ENCODE peak calls at places on chromosomes 6 and 20, in four cellular contexts. One of them, this sample, is unnamed.

GRCh38 chr20:23609486-23610109 is 3.9 kb upstream of the CST9 start:
- DNase-seq in left ventricle myocardium inferior: no peak
- DNase-seq in transverse colon: no peak
- DNase-seq in brain microvascular endothelial cell: no peak
- DNase-seq in this sample: no peak

GRCh38 chr6:168232528-168232927 is 87.0 kb downstream of the DACT2 start:
- DNase-seq in left ventricle myocardium inferior: no peak
- DNase-seq in transverse colon: no peak
- DNase-seq in brain microvascular endothelial cell: no peak
- DNase-seq in this sample: no peak

GRCh38 chr6:119602215-119603178 is 252.9 kb upstream of the MAN1A1 start:
- DNase-seq in left ventricle myocardium inferior: no peak
- DNase-seq in transverse colon: no peak
- DNase-seq in brain microvascular endothelial cell: no peak
- DNase-seq in this sample: no peak

GRCh38 chr20:51272392-51272791 is 249.5 kb upstream of the KCNG1 start:
- DNase-seq in left ventricle myocardium inferior: no peak
- DNase-seq in transverse colon: no peak
- DNase-seq in brain microvascular endothelial cell: peak; percentile 59
- DNase-seq in this sample: peak; percentile 16

GRCh38 chr20:20304942-20305341 is 63.0 kb upstream of the INSM1 start:
- DNase-seq in left ventricle myocardium inferior: no peak
- DNase-seq in transverse colon: no peak
- DNase-seq in brain microvascular endothelial cell: no peak
- DNase-seq in this sample: no peak

GRCh38 chr20:34876161-34877001 is at the start of gene ACSS2:
- DNase-seq in left ventricle myocardium inferior: peak; percentile 100
- DNase-seq in transverse colon: peak; percentile 100
- DNase-seq in brain microvascular endothelial cell: peak; percentile 98
- DNase-seq in this sample: peak; percentile 98

GRCh38 chr20:17701826-17702225 is 2.1 kb downstream of the BANF2 start:
- DNase-seq in left ventricle myocardium inferior: no peak
- DNase-seq in transverse colon: no peak
- DNase-seq in brain microvascular endothelial cell: no peak
- DNase-seq in this sample: no peak

GRCh38 chr6:56359201-56359899 is 112.0 kb upstream of the COL21A1 start:
- DNase-seq in left ventricle myocardium inferior: no peak
- DNase-seq in transverse colon: peak; percentile 66
- DNase-seq in brain microvascular endothelial cell: peak; percentile 72
- DNase-seq in this sample: peak; percentile 29

GRCh38 chr6:129575378-129576118 is 134.4 kb downstream of the ARHGAP18 start:
- DNase-seq in left ventricle myocardium inferior: no peak
- DNase-seq in transverse colon: no peak
- DNase-seq in brain microvascular endothelial cell: peak; percentile 65
- DNase-seq in this sample: no peak

GRCh38 chr6:68967549-68968300 is 332.6 kb downstream of the ADGRB3 start:
- DNase-seq in left ventricle myocardium inferior: peak; percentile 19
- DNase-seq in transverse colon: peak; percentile 54
- DNase-seq in brain microvascular endothelial cell: peak; percentile 31
- DNase-seq in this sample: peak; percentile 24

DNA sequence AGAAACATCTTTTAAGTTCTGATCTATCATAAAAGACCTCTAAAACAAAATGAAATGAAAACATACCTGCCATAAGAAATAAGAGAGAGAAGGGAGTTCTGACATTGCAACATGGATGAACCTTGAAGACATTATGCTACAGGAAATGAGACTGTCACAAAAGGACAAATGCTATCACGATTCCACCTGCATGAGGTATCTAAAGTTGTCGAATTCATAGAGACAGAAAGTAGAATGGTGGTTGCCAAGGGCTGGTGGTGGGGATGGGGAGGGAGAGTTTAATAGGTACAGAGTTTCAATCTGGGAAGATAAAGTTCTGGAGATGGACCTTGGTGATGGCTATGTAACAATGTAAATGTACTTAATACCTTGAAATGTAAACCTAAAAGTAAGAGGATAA is 3.3 kb downstream of the EZR start:
- DNase-seq in left ventricle myocardium inferior: no peak
- DNase-seq in transverse colon: no peak
- DNase-seq in brain microvascular endothelial cell: no peak
- DNase-seq in this sample: no peak
- H3K36me3 ChIP-seq in left ventricle myocardium inferior: no peaks in the 10 kb centered on the region
- H3K36me3 ChIP-seq in transverse colon: no peaks in the 10 kb centered on the region
- H3K36me3 ChIP-seq in brain microvascular endothelial cell: no peaks in the 10 kb centered on the region
- H3K36me3 ChIP-seq in this sample: peaks cover 66% of the 10 kb centered on the region

GRCh38 chr6:35786810-35787209 is 6.0 kb downstream of the CLPSL1 start:
- DNase-seq in left ventricle myocardium inferior: no peak
- DNase-seq in transverse colon: no peak
- DNase-seq in brain microvascular endothelial cell: no peak
- DNase-seq in this sample: no peak

GRCh38 chr6:35786272-35786671 is 5.5 kb downstream of the CLPSL1 start:
- DNase-seq in left ventricle myocardium inferior: no peak
- DNase-seq in transverse colon: no peak
- DNase-seq in brain microvascular endothelial cell: no peak
- DNase-seq in this sample: no peak

GRCh38 chr6:35788423-35788982 is 7.7 kb downstream of the CLPSL1 start:
- DNase-seq in left ventricle myocardium inferior: no peak
- DNase-seq in transverse colon: no peak
- DNase-seq in brain microvascular endothelial cell: no peak
- DNase-seq in this sample: no peak

GRCh38 chr6:35790683-35791082 is 6.4 kb downstream of the CLPS start:
- DNase-seq in left ventricle myocardium inferior: no peak
- DNase-seq in transverse colon: no peak
- DNase-seq in brain microvascular endothelial cell: no peak
- DNase-seq in this sample: no peak

DNA sequence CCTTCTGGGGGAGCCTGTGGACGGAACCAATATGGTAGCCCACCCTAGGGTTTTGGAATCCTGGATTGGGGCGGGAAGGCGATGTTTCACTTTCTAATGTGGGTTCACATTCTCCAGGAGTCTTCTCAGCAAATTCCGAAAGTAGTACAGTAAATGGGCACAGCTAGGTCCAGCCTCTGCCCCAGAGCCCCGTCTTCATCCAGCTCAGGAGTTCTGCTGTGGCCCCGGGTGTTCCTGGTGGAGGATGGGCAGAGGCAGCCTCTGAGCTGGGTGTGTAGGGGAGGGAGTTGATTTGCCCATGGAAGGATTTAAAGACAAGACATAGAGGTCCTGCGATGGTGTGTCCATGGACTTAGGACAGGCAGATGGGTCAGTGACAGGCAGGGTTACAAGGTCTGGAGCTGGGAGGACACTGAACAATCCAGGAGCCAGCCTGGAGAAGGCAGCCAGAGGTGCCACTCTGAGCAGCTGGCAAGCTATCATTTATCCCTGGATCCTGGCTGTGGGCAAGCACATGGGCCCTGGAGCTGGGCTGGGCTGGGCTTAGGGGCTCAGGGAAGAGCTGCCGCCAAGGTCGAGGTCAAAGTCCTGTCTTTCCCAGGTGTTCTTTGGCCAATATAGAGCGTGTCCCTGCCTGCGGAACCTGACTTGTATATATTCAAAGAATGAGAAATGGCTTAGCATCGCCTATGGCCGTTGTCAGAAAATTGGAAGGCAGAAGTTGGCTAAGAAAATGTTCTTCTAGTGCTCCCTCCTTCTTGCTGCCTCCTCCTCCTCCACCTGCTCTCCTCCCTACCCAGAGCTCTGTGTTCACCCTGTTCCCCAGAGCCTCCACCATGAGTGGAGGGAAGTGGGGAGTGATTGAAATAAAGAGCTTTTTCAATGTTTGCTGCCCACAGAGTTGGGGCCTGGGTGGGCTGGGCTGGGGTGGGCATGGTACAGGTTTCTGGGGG is 6.7 kb downstream of the CLPSL1 start:
- DNase-seq in left ventricle myocardium inferior: no peak
- DNase-seq in transverse colon: no peak
- DNase-seq in brain microvascular endothelial cell: no peak
- DNase-seq in this sample: no peak
- H3K4me3 ChIP-seq in left ventricle myocardium inferior: no peak overlapping the region
- H3K4me3 ChIP-seq in transverse colon: no peak overlapping the region
- H3K4me3 ChIP-seq in brain microvascular endothelial cell: no peak overlapping the region
- H3K4me3 ChIP-seq in this sample: no peak overlapping the region

DNA sequence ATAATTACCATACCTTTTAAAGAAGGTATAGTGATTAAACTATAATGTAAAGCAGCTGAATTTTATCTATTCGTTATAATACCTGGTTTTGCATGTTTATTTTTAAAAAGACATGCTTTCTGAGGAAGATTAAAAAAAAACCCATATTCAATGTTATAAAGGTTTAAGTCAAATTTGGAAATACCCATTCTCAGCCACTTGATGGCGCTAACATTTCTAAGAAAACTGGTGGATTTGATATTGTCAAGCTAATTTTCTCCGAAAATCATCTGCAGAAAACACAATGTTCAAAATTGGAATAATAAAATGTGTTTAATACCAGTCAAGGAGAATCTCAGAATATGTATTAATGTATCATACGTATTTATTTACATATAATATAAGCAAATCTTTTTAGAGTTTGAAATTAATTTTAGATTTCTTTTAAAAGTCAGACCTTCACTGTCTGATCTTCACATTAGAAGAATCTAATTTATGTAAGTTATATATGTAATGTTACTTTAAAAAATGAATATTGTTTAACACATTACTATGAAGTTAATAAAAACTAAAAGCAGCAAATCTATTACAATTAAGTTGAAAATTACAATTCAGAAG is 35.0 kb downstream of the SHPRH start:
- DNase-seq in left ventricle myocardium inferior: no peak
- DNase-seq in transverse colon: no peak
- DNase-seq in brain microvascular endothelial cell: peak; percentile 34
- DNase-seq in this sample: no peak
- H3K36me3 ChIP-seq in left ventricle myocardium inferior: peaks cover 65% of the 10 kb centered on the region
- H3K36me3 ChIP-seq in transverse colon: no peaks in the 10 kb centered on the region
- H3K36me3 ChIP-seq in brain microvascular endothelial cell: peaks cover 8% of the 10 kb centered on the region
- H3K36me3 ChIP-seq in this sample: peaks cover 39% of the 10 kb centered on the region

DNA sequence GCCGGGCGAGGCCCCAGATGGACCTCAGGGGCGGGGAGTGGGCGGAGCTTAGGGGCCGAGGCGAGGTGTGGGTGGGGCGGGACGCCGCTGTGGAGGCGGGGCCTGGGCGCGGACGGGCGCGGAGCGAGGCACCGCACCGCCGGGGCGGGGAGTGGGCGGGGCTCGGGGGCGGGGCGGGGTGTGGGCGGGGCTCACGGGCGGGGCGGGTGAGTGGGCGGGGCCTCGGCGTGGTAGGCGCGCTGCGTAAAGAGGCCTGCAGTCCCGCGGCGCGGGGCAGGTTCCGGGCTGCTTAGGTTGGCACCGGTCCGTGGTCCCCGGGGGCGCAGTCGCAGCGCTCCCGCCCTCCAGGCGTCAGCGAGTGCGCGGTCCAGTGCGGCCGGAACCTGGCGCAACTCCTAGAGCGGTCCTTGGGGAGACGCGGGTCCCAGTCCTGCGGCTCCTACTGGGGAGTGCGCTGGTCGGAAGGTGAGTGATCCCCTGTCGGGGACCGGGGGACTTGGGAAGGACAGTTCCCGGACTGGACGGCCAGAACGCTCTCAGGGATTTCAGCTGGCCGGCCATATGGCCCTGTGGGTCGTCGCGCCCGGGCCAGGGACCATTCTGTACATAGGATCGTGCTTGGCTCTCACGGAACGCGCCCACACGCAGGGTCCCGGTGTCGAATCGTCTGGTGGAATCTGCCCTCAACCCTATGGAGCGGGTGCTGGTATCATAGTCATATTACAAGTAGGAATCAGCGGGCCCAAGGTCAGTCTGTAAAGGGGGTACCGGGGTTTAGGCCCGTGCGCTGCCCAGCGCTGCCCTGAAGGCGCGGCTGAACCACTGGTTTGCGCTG is at the start of gene NQO2:
- DNase-seq in left ventricle myocardium inferior: peak; percentile 95
- DNase-seq in transverse colon: peak; percentile 96
- DNase-seq in brain microvascular endothelial cell: peak; percentile 75
- DNase-seq in this sample: peak; percentile 78
- H3K4me3 ChIP-seq in left ventricle myocardium inferior: peak within 1 kb of the TSS; percentile 82
- H3K4me3 ChIP-seq in transverse colon: peak within 1 kb of the TSS; percentile 77
- H3K4me3 ChIP-seq in brain microvascular endothelial cell: peak within 1 kb of the TSS; percentile 77
- H3K4me3 ChIP-seq in this sample: peak within 1 kb of the TSS; percentile 79

DNA sequence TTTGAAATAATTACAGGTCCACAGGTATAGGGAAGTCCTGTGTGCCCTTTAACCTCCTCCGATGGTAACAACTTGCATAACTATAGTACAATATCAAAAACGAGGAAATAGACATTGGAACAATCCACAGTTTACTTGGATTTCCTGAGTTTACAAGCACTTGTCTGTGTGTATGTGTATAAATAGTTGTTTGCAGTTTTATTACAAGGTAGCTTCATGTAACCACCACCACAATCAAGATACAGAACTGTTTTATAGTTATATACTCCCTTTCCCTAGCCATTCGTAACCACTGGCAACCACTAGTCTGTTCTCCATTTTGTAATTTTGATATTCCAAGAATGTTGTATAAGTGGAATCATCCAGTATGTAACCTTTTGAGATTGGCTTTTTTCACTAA is 9.1 kb downstream of the FBXO9 start:
- DNase-seq in left ventricle myocardium inferior: no peak
- DNase-seq in transverse colon: no peak
- DNase-seq in brain microvascular endothelial cell: no peak
- DNase-seq in this sample: no peak
- H3K36me3 ChIP-seq in left ventricle myocardium inferior: peaks cover 81% of the 10 kb centered on the region
- H3K36me3 ChIP-seq in transverse colon: no peaks in the 10 kb centered on the region
- H3K36me3 ChIP-seq in brain microvascular endothelial cell: peaks cover 25% of the 10 kb centered on the region
- H3K36me3 ChIP-seq in this sample: peaks cover 44% of the 10 kb centered on the region

GRCh38 chr6:2149370-2150006 is 95.9 kb downstream of the GMDS start:
- DNase-seq in left ventricle myocardium inferior: no peak
- DNase-seq in transverse colon: no peak
- DNase-seq in brain microvascular endothelial cell: no peak
- DNase-seq in this sample: no peak

GRCh38 chr6:2148748-2149147 is 96.7 kb downstream of the GMDS start:
- DNase-seq in left ventricle myocardium inferior: no peak
- DNase-seq in transverse colon: no peak
- DNase-seq in brain microvascular endothelial cell: no peak
- DNase-seq in this sample: no peak

GRCh38 chr6:2147737-2148448 is 97.5 kb downstream of the GMDS start:
- DNase-seq in left ventricle myocardium inferior: no peak
- DNase-seq in transverse colon: no peak
- DNase-seq in brain microvascular endothelial cell: no peak
- DNase-seq in this sample: no peak
- H3K4me3 ChIP-seq in left ventricle myocardium inferior: no peak overlapping the region
- H3K4me3 ChIP-seq in transverse colon: no peak overlapping the region
- H3K4me3 ChIP-seq in brain microvascular endothelial cell: no peak overlapping the region
- H3K4me3 ChIP-seq in this sample: no peak overlapping the region

DNA sequence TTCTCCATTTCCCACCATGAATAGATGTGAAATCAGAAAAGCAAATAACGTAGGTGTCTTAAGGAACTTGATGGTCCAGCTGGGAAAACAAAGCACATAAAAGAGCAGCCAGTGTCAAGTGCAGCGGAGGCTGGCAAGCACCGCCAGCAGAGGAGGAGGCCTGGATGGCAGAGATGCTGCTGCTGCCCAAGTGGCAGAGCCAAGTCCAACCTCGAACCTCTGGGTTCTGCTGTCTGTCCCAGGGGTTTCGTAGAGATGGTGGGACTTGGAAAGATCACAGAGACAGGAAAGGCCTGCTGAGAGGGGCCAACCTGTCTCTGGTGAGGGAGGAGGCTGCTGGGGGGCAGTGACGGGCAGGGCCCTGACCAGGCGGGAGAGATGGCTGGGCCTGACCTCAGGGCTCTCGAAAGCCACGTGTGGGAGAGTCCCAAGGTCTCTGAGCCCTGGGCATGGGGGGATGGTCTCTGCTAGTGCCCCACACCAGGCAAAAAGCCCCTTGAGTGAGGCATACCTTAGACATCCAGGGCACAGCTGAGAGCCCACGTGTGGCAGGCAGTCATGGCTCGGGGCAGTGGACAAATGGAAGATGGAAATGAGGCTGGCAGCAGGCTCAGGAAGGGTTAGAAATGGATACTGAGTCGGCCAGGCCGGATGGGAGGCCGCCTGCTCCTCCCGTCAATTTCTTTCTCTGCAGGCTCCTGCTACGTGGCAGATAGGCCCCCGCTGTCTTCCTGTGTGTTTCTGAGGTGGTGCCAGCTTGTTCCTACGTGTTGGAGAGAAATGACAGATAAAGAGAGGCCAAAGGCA is 77.2 kb downstream of the TCP11 start:
- DNase-seq in left ventricle myocardium inferior: no peak
- DNase-seq in transverse colon: no peak
- DNase-seq in brain microvascular endothelial cell: no peak
- DNase-seq in this sample: no peak
- H3K36me3 ChIP-seq in left ventricle myocardium inferior: peaks cover 75% of the 10 kb centered on the region
- H3K36me3 ChIP-seq in transverse colon: no peaks in the 10 kb centered on the region
- H3K36me3 ChIP-seq in brain microvascular endothelial cell: peaks cover 2% of the 10 kb centered on the region
- H3K36me3 ChIP-seq in this sample: peaks cover 34% of the 10 kb centered on the region

This sample was measured in MG63.